ENCODE peak calls at places on chromosomes 13 and 19, in five cellular contexts. Y is AG04450, I is uterus, P is IMR-90, Q is aorta. A is an unnamed sample.

GRCh38 chr13:77859450-77859849 is 59.2 kb downstream of the EDNRB start:
- DNase-seq in Y (peak; percentile 59), I (peak; percentile 36), P (peak; percentile 82), Q (no peak), A (no peak)

GRCh38 chr13:83881917-83882625 is at the start of gene SLITRK1:
- DNase-seq in Y (peak; percentile 42), I (no peak), P (peak; percentile 19), Q (peak; percentile 60), A (no peak)

GRCh38 chr19:53892981-53893325 is 11.0 kb downstream of the PRKCG start:
- DNase-seq in Y (no peak), I (no peak), P (no peak), Q (no peak), A (peak; percentile 61)

GRCh38 chr13:89862011-89862690 is 1485.3 kb upstream of the MIR17HG start:
- DNase-seq in Y (no peak), I (no peak), P (no peak), Q (no peak), A (no peak)

GRCh38 chr13:67204731-67205130 is 25.4 kb downstream of the PCDH9 start:
- DNase-seq in Y (no peak), I (no peak), P (no peak), Q (no peak), A (no peak)

GRCh38 chr13:101489635-101490034 is 37.2 kb downstream of the ITGBL1 start:
- DNase-seq in Y (no peak), I (no peak), P (peak; percentile 12), Q (no peak), A (no peak)

GRCh38 chr19:17170538-17171297 is 44.4 kb upstream of the USE1 start:
- DNase-seq in Y (no peak), I (no peak), P (no peak), Q (no peak), A (no peak)

GRCh38 chr13:30819136-30819875 is 84.0 kb downstream of the ALOX5AP start:
- DNase-seq in Y (no peak), I (no peak), P (no peak), Q (no peak), A (no peak)

GRCh38 chr19:36528921-36529518 is 949 bp upstream of the ZNF260 start:
- DNase-seq in Y (no peak), I (no peak), P (no peak), Q (no peak), A (peak; percentile 61)

GRCh38 chr13:93003531-93003930 is 223.1 kb upstream of the GPC6 start:
- DNase-seq in Y (no peak), I (no peak), P (no peak), Q (no peak), A (no peak)

GRCh38 chr13:71525004-71525403 is 342.0 kb downstream of the DACH1 start:
- DNase-seq in Y (no peak), I (no peak), P (no peak), Q (no peak), A (no peak)

GRCh38 chr13:111115051-111115840 is at the start of gene ARHGEF7:
- DNase-seq in Y (no peak), I (no peak), P (no peak), Q (no peak), A (no peak)

GRCh38 chr13:23639672-23640275 is 69.6 kb downstream of the TNFRSF19 start:
- DNase-seq in Y (no peak), I (no peak), P (no peak), Q (no peak), A (no peak)

GRCh38 chr19:42386974-42387707 is 3.0 kb downstream of the CNFN start:
- DNase-seq in Y (no peak), I (peak; percentile 39), P (peak; percentile 33), Q (peak; percentile 72), A (peak; percentile 79)

GRCh38 chr13:44302233-44302632 is 71.4 kb upstream of the SERP2 start:
- DNase-seq in Y (no peak), I (no peak), P (no peak), Q (no peak), A (no peak)

GRCh38 chr19:4370418-4371041 is 27.2 kb downstream of the MPND start:
- DNase-seq in Y (no peak), I (no peak), P (no peak), Q (no peak), A (no peak)

GRCh38 chr19:35207391-35207871 is 21.1 kb downstream of the FAM187B start:
- DNase-seq in Y (no peak), I (no peak), P (no peak), Q (no peak), A (no peak)

GRCh38 chr13:42394361-42395065 is 122.6 kb downstream of the AKAP11 start:
- DNase-seq in Y (no peak), I (no peak), P (no peak), Q (no peak), A (no peak)

GRCh38 chr19:17931532-17932191 is 1.2 kb upstream of the CCDC124 start:
- DNase-seq in Y (no peak), I (no peak), P (no peak), Q (no peak), A (peak; percentile 52)

GRCh38 chr13:32150794-32151193 is 119.2 kb downstream of the FRY start:
- DNase-seq in Y (no peak), I (peak; percentile 72), P (peak; percentile 54), Q (peak; percentile 86), A (no peak)

GRCh38 chr19:31346184-31346583 is 3.1 kb downstream of the TSHZ3 start:
- DNase-seq in Y (no peak), I (no peak), P (no peak), Q (no peak), A (no peak)

GRCh38 chr13:43433691-43434121 is 353.1 kb downstream of the ENOX1 start:
- DNase-seq in Y (no peak), I (no peak), P (no peak), Q (no peak), A (no peak)

GRCh38 chr13:101579291-101579802 is 126.9 kb downstream of the ITGBL1 start:
- DNase-seq in Y (no peak), I (no peak), P (peak; percentile 60), Q (no peak), A (no peak)

GRCh38 chr13:111486801-111487200 is 166.4 kb downstream of the TEX29 start:
- DNase-seq in Y (no peak), I (no peak), P (no peak), Q (no peak), A (no peak)

GRCh38 chr19:3683866-3684816 is 16.1 kb downstream of the PIP5K1C start:
- DNase-seq in Y (no peak), I (no peak), P (peak; percentile 31), Q (no peak), A (no peak)

GRCh38 chr13:91533354-91533753 is 134.9 kb downstream of the GPC5 start:
- DNase-seq in Y (no peak), I (no peak), P (no peak), Q (no peak), A (no peak)

GRCh38 chr13:101846701-101847100 is 394.2 kb downstream of the ITGBL1 start:
- DNase-seq in Y (no peak), I (no peak), P (no peak), Q (no peak), A (no peak)

GRCh38 chr13:113982296-113982661 is 8.4 kb upstream of the C13orf46 start:
- DNase-seq in Y (no peak), I (peak; percentile 9), P (no peak), Q (peak; percentile 27), A (no peak)

GRCh38 chr13:99308481-99309087 is 1.4 kb upstream of the GPR183 start:
- DNase-seq in Y (no peak), I (no peak), P (peak; percentile 63), Q (no peak), A (no peak)

GRCh38 chr13:99307247-99307646 is at the start of gene GPR183:
- DNase-seq in Y (no peak), I (no peak), P (peak; percentile 43), Q (no peak), A (no peak)

GRCh38 chr13:99305180-99305965 is 1.8 kb downstream of the GPR183 start:
- DNase-seq in Y (no peak), I (no peak), P (no peak), Q (no peak), A (no peak)

GRCh38 chr13:99310382-99311031 is 3.3 kb upstream of the GPR183 start:
- DNase-seq in Y (peak; percentile 74), I (no peak), P (peak; percentile 93), Q (no peak), A (no peak)

DNA sequence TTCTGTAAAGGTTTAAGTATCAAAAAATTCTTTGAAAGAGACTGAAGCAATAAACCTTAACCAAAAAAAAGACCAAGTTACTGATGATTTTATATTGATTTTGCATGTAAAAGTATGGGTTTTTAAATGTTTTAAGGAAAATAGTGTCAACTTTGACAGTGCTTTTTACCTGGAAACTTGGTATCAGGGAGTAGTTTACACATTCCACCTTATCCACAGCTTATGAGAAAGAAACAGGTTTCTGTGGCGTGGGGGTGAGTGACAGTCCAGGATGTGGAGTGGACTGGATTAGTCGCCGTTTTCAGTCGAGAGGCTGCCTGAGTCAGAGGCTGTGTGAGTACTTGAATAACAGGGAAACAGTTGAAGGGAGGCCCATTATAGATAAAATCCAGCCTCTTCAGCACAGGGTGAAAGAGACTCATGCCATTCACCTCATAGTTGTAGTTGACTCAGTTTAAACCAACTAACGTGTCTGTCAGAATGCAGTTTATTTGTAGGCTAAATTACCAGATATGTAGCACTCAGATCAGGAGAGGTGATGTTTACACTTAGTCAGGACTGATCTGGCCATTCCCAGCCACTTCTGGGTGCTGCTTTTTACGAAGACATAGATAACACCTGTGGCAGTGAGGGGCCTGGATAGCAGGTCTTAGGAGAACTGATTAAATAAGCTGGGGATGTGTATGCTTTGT is 595 bp upstream of the GPR183 start:
- DNase-seq in Y (no peak), I (no peak), P (peak; percentile 83), Q (peak; percentile 67), A (no peak)
- H3K27ac ChIP-seq in Y (peak overlapping the region; percentile 65), I (peak overlapping the region; percentile 73), P (no peak overlapping the region), Q (peak overlapping the region; percentile 95), A (peak overlapping the region; percentile 58)

GRCh38 chr19:47156861-47157454 is 26.3 kb downstream of the SAE1 start:
- DNase-seq in Y (no peak), I (no peak), P (no peak), Q (no peak), A (no peak)
- H3K4me3 ChIP-seq in Y (no peak overlapping the region), I (no peak overlapping the region), P (no peak overlapping the region), Q (no peak overlapping the region), A (no peak overlapping the region)

GRCh38 chr13:38180100-38180499 is 169.6 kb upstream of the UFM1 start:
- DNase-seq in Y (no peak), I (no peak), P (peak; percentile 2), Q (no peak), A (no peak)
- H3K27ac ChIP-seq in Y (no peak overlapping the region), I (no peak overlapping the region), P (no peak overlapping the region), Q (no peak overlapping the region), A (no peak overlapping the region)

DNA sequence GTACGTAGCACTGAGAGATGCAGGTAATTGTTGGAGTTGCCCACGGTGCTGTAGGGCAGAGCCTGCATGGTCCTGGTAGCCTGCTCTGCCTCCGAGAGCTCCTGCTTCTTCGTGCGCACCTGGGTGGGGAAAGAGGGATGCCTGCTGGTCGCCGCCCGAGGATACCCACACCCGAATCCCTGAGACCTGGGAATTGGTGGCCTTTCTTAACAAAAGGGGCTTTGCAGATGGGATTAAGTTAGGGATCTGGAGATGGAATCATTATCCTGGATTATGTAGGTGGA is 9.4 kb downstream of the C3 start:
- DNase-seq in Y (no peak), I (no peak), P (no peak), Q (peak; percentile 26), A (no peak)
- H3K4me3 ChIP-seq in Y (no peak overlapping the region), I (no peak overlapping the region), P (no peak overlapping the region), Q (no peak overlapping the region), A (no peak overlapping the region)

A was measured in Karpas-422.